ENCODE peak calls at places on chromosome 13, in ten cellular contexts. E is pancreas; U is right atrium auricular region; G is mucosa of descending colon; J is body of pancreas; I is H1; D is WTC11; V is AG04450; T is CD4-positive, alpha-beta T cell; M is omental fat pad. Z is an unnamed sample.

GRCh38 chr13:112637017-112637801 is 49.3 kb upstream of the TUBGCP3 start:
- DNase-seq in E (no peak), I (peak), V (no peak), D (no peak), U (no peak), J (no peak), G (no peak), T (no peak), M (no peak), Z (no peak)

GRCh38 chr13:27997904-27998522 is 9.5 kb upstream of the URAD start:
- DNase-seq in G (peak), I (peak), D (peak), U (no peak), M (no peak), T (no peak), J (peak), V (no peak), E (peak), Z (no peak)

GRCh38 chr13:110636701-110637201 is 21.4 kb downstream of the NAXD start:
- DNase-seq in J (no peak), U (no peak), G (no peak), D (no peak), E (no peak), M (no peak), T (no peak), V (no peak), I (no peak), Z (no peak)

GRCh38 chr13:46051958-46052313 is 610 bp downstream of the ZC3H13 start:
- DNase-seq in J (no peak), G (no peak), V (no peak), U (no peak), M (no peak), E (no peak), D (no peak), I (no peak), T (no peak), Z (no peak)

GRCh38 chr13:108155185-108156106 is 59.9 kb downstream of the LIG4 start:
- DNase-seq in V (no peak), G (peak), I (peak), T (peak), J (peak), M (peak), E (peak), D (peak), U (peak), Z (peak)

GRCh38 chr13:40328091-40328490 is 338.4 kb downstream of the FOXO1 start:
- DNase-seq in V (no peak), G (no peak), E (no peak), J (no peak), T (no peak), D (no peak), M (no peak), U (no peak), I (no peak), Z (no peak)

GRCh38 chr13:43085545-43085944 is 62.2 kb downstream of the DNAJC15 start:
- DNase-seq in E (no peak), I (no peak), T (no peak), V (no peak), D (no peak), G (no peak), U (no peak), M (no peak), J (no peak), Z (no peak)

GRCh38 chr13:107205318-107206112 is 637.6 kb upstream of the ARGLU1 start:
- DNase-seq in U (no peak), E (peak), D (peak), M (peak), V (peak), I (peak), J (peak), G (peak), T (peak), Z (peak)

GRCh38 chr13:23081901-23082300 is 98.9 kb upstream of the SGCG start:
- DNase-seq in T (no peak), J (no peak), G (no peak), I (no peak), E (no peak), U (no peak), V (no peak), M (no peak), D (no peak), Z (no peak)

GRCh38 chr13:42041684-42042035 is 6.8 kb upstream of the DGKH start:
- DNase-seq in D (peak), V (no peak), M (peak), E (no peak), G (peak), J (peak), I (peak), U (peak), T (no peak), Z (peak)

GRCh38 chr13:49669735-49670309 is 21.5 kb downstream of the EBPL start:
- DNase-seq in G (peak), T (no peak), V (peak), I (peak), J (peak), D (peak), E (no peak), M (no peak), U (no peak), Z (peak)

GRCh38 chr13:33799950-33800592 is 17.9 kb upstream of the RFC3 start:
- DNase-seq in E (no peak), D (no peak), U (no peak), V (no peak), G (no peak), M (no peak), J (no peak), I (no peak), T (no peak), Z (no peak)

GRCh38 chr13:110965038-110965754 is 50.3 kb upstream of the ANKRD10 start:
- DNase-seq in T (no peak), G (no peak), V (no peak), U (no peak), E (no peak), I (no peak), M (no peak), J (no peak), D (no peak), Z (no peak)

GRCh38 chr13:107450426-107450825 is 764.9 kb downstream of the LIG4 start:
- DNase-seq in G (no peak), E (no peak), U (no peak), J (no peak), V (no peak), D (no peak), I (no peak), T (no peak), M (no peak), Z (no peak)

GRCh38 chr13:45781553-45782326 is 69.8 kb downstream of the SIAH3 start:
- DNase-seq in D (no peak), I (no peak), J (peak), T (no peak), U (no peak), M (no peak), G (peak), V (no peak), E (peak), Z (no peak)

GRCh38 chr13:113428469-113428865 is 24.8 kb downstream of the ADPRHL1 start:
- DNase-seq in G (no peak), U (no peak), M (no peak), I (no peak), D (no peak), V (no peak), E (no peak), J (no peak), T (no peak), Z (no peak)

GRCh38 chr13:108213946-108214345 is 1.4 kb downstream of the LIG4 start:
- DNase-seq in E (no peak), V (no peak), M (no peak), G (no peak), I (no peak), U (no peak), D (no peak), T (no peak), J (no peak), Z (no peak)

GRCh38 chr13:55403887-55404487 is 1736.7 kb upstream of the PRR20A start:
- DNase-seq in M (no peak), V (no peak), I (no peak), G (no peak), U (no peak), E (no peak), J (no peak), D (no peak), T (no peak), Z (no peak)

GRCh38 chr13:32582991-32583390 is 3.3 kb upstream of the PDS5B start:
- DNase-seq in U (no peak), V (no peak), D (no peak), J (no peak), G (no peak), M (no peak), E (no peak), I (no peak), T (no peak), Z (no peak)

GRCh38 chr13:32577032-32577431 is 9.2 kb upstream of the PDS5B start:
- DNase-seq in M (no peak), U (no peak), G (no peak), T (no peak), D (no peak), V (no peak), I (no peak), E (no peak), J (no peak), Z (no peak)

GRCh38 chr13:32582281-32582680 is 4.0 kb upstream of the PDS5B start:
- DNase-seq in M (no peak), G (no peak), T (no peak), E (no peak), U (no peak), J (no peak), D (no peak), I (no peak), V (no peak), Z (no peak)

GRCh38 chr13:32585625-32586021 is 629 bp upstream of the PDS5B start:
- DNase-seq in E (peak), D (no peak), M (no peak), I (no peak), U (no peak), G (peak), V (no peak), T (no peak), J (peak), Z (no peak)

GRCh38 chr13:32581177-32581786 is 5.0 kb upstream of the PDS5B start:
- DNase-seq in I (no peak), M (no peak), V (no peak), U (no peak), T (no peak), D (no peak), E (no peak), J (no peak), G (no peak), Z (peak)
- TF ChIP-seq CTCF in I (no peak), M (no peak), V (peak), U (peak), T (peak), D (no peak), E (no peak), J (peak), G (no peak), Z (peak)

GRCh38 chr13:61470801-61471200 is 55.2 kb upstream of the PCDH20 start:
- DNase-seq in E (no peak), D (no peak), U (no peak), V (no peak), J (no peak), T (no peak), I (no peak), G (no peak), M (no peak), Z (no peak)

GRCh38 chr13:61463027-61463426 is 47.4 kb upstream of the PCDH20 start:
- DNase-seq in D (no peak), J (no peak), G (no peak), U (no peak), V (no peak), T (no peak), I (no peak), M (no peak), E (no peak), Z (no peak)

DNA sequence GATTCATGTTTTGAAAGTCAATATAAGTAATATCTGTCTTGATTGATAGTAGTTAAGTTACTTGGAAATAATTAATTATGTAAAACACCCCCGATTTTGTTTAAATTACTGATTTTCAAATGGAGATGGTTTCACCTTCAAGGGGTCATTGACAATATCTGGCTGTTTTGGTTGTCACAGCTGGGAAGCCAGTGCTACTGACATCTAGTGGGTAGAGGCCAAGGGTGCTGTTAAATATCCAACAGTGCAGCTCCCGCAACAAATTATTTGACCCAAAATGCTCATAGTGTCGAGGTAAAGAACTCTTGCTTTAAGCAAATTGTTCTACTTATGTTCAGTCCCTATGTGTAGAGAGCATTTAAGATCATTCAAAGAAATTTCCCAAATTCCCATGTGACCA is 50.6 kb upstream of the PCDH20 start:
- DNase-seq in U (no peak), J (no peak), M (no peak), D (peak), I (no peak), G (no peak), E (no peak), V (no peak), T (no peak), Z (no peak)
- TF ChIP-seq CTCF in U (no peak), J (no peak), M (no peak), D (no peak), I (peak), G (no peak), E (no peak), V (no peak), T (no peak), Z (no peak)

DNA sequence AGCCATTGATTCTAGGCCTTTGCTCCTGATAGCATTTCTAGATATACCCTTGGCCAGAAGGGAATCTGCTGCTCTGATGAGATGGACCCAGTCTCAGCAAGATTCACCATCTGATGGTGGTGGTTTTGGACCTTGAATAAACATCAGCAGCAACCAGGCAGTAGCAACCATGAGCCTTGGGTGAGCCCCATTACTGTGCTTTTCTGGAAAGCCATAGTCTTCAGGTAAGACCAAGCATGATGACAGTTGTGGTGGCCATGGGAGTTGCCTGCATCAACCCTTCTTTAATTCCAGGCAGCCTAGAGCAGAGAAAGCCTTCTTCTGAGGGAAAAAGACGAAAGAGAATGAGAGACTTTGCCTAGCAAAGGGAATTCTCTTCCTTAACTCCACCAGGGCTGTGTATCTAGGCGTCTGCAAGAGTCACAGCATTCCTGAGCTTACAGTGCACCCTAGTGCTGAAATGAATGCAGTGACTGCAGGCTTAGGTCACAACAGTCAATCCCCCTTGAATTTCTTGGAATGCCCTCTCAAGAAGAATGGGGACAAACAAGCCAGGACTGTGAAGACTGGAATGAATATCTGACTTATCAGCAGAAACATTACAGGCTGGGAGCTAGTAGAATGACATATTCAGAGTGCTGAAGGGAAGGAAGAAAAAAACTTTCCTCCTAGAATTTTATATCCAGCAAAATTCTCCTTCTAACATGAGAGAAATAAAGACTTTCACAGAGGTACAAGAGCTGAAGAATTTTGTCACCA is 942.4 kb upstream of the PCDH20 start:
- DNase-seq in I (no peak), M (no peak), J (no peak), E (no peak), V (peak), D (peak), U (no peak), T (no peak), G (no peak), Z (peak)
- TF ChIP-seq CTCF in I (peak), M (no peak), J (peak), E (peak), V (peak), D (peak), U (no peak), T (no peak), G (no peak), Z (peak)

GRCh38 chr13:72808917-72809500 is 27.1 kb downstream of the PIBF1 start:
- DNase-seq in G (no peak), M (no peak), V (no peak), T (no peak), D (no peak), U (no peak), E (no peak), J (no peak), I (no peak), Z (peak)
- TF ChIP-seq CTCF in G (peak), M (no peak), V (peak), T (peak), D (peak), U (peak), E (peak), J (peak), I (no peak), Z (no peak)

GRCh38 chr13:76792680-76793334 is 93.4 kb downstream of the KCTD12 start:
- DNase-seq in D (no peak), I (no peak), T (no peak), J (no peak), V (no peak), G (no peak), E (no peak), M (no peak), U (no peak), Z (no peak)
- TF ChIP-seq CTCF in D (no peak), I (no peak), T (no peak), J (no peak), V (no peak), G (no peak), E (no peak), M (no peak), U (no peak), Z (no peak)

GRCh38 chr13:29730253-29730652 is 120.2 kb downstream of the UBL3 start:
- DNase-seq in U (no peak), G (no peak), J (no peak), M (no peak), D (no peak), E (no peak), T (no peak), V (no peak), I (no peak), Z (no peak)
- TF ChIP-seq CTCF in U (no peak), G (no peak), J (no peak), M (no peak), D (peak), E (no peak), T (no peak), V (peak), I (no peak), Z (no peak)

Z was measured in GM13976.